ENCODE peak calls at places on chromosome 21, in five cellular contexts. W is right lobe of liver, A is esophagus muscularis mucosa, K is uterus, G is H54. O is an unnamed sample.

GRCh38 chr21:25895565-25896205 is 160.9 kb downstream of the GABPA start:
- DNase-seq in K (no peak), W (no peak), A (no peak), G (no peak), O (peak; percentile 29)

GRCh38 chr21:39029086-39029772 is 154.0 kb downstream of the PSMG1 start:
- DNase-seq in A (no peak), K (no peak), W (no peak), G (no peak), O (no peak)

GRCh38 chr21:26961704-26962103 is 5.2 kb downstream of the ADAMTS5 start:
- DNase-seq in K (peak; percentile 23), G (no peak), W (no peak), A (no peak), O (no peak)

GRCh38 chr21:28100366-28100765 is 892.3 kb downstream of the LTN1 start:
- DNase-seq in K (no peak), A (no peak), W (no peak), G (no peak), O (no peak)

GRCh38 chr21:24941316-24942185 is 665.7 kb downstream of the MRPL39 start:
- DNase-seq in G (no peak), A (no peak), W (no peak), K (no peak), O (no peak)

GRCh38 chr21:29145354-29145782 is 14.9 kb downstream of the MAP3K7CL start:
- DNase-seq in K (no peak), W (no peak), G (peak; percentile 49), A (no peak), O (no peak)

GRCh38 chr21:29719561-29719960 is 220.2 kb downstream of the GRIK1 start:
- DNase-seq in W (no peak), K (no peak), G (no peak), A (no peak), O (no peak)

GRCh38 chr21:29151937-29152336 is 21.5 kb downstream of the MAP3K7CL start:
- DNase-seq in A (no peak), G (no peak), K (no peak), W (no peak), O (no peak)

GRCh38 chr21:31727181-31727580 is 4.7 kb downstream of the SCAF4 start:
- DNase-seq in W (no peak), A (no peak), K (no peak), G (no peak), O (no peak)

GRCh38 chr21:32387151-32387550 is 5.7 kb downstream of the URB1 start:
- DNase-seq in W (no peak), K (no peak), G (no peak), A (no peak), O (no peak)

GRCh38 chr21:40043423-40043822 is 176.2 kb downstream of the PCP4 start:
- DNase-seq in W (no peak), G (no peak), A (no peak), K (no peak), O (no peak)

GRCh38 chr21:35021546-35021945 is 27.6 kb downstream of the RUNX1 start:
- DNase-seq in G (no peak), K (no peak), W (no peak), A (no peak), O (no peak)

GRCh38 chr21:39184050-39184980 is 1.1 kb upstream of the PSMG1 start:
- DNase-seq in G (no peak), A (no peak), K (no peak), W (no peak), O (peak; percentile 56)

GRCh38 chr21:31604591-31605190 is 54.8 kb upstream of the SOD1 start:
- DNase-seq in K (peak; percentile 43), G (peak; percentile 64), A (no peak), W (peak; percentile 72), O (peak; percentile 82)

GRCh38 chr21:28767523-28767922 is 225.2 kb downstream of the LTN1 start:
- DNase-seq in A (no peak), W (no peak), G (no peak), K (no peak), O (no peak)

GRCh38 chr21:29300547-29301138 is 1.9 kb downstream of the BACH1 start:
- DNase-seq in A (no peak), G (no peak), W (no peak), K (no peak), O (no peak)

GRCh38 chr21:35475006-35475405 is 425.9 kb upstream of the RUNX1 start:
- DNase-seq in K (no peak), W (no peak), A (no peak), G (no peak), O (no peak)

GRCh38 chr21:18548249-18548648 is 144.7 kb upstream of the TMPRSS15 start:
- DNase-seq in G (no peak), K (no peak), W (no peak), A (no peak), O (no peak)

GRCh38 chr21:34020005-34020847 is 53.2 kb upstream of the MRPS6 start:
- DNase-seq in A (no peak), G (no peak), K (no peak), W (no peak), O (no peak)

GRCh38 chr21:21740207-21740606 is 742.0 kb downstream of the NCAM2 start:
- DNase-seq in K (no peak), W (no peak), A (no peak), G (no peak), O (no peak)

GRCh38 chr21:23817337-23817736 is 1789.9 kb downstream of the MRPL39 start:
- DNase-seq in G (no peak), W (no peak), A (no peak), K (no peak), O (no peak)

GRCh38 chr21:43921979-43922945 is 57.2 kb downstream of the AGPAT3 start:
- DNase-seq in G (no peak), K (no peak), A (no peak), W (peak; percentile 21), O (no peak)
- TF ChIP-seq POLR2A in G (no peak), K (no peak), A (no peak), W (no peak), O (no peak)

GRCh38 chr21:45404726-45405270 is at the start of gene COL18A1:
- DNase-seq in A (no peak), K (peak; percentile 73), W (peak; percentile 77), G (peak; percentile 90), O (peak; percentile 78)
- TF ChIP-seq POLR2A in A (no peak), K (no peak), W (no peak), G (peak; percentile 84), O (no peak)

GRCh38 chr21:41579692-41580091 is 71.7 kb upstream of the TMPRSS2 start:
- DNase-seq in W (no peak), A (no peak), K (no peak), G (no peak), O (no peak)
- TF ChIP-seq POLR2A in W (no peak), A (no peak), K (no peak), G (no peak), O (no peak)

DNA sequence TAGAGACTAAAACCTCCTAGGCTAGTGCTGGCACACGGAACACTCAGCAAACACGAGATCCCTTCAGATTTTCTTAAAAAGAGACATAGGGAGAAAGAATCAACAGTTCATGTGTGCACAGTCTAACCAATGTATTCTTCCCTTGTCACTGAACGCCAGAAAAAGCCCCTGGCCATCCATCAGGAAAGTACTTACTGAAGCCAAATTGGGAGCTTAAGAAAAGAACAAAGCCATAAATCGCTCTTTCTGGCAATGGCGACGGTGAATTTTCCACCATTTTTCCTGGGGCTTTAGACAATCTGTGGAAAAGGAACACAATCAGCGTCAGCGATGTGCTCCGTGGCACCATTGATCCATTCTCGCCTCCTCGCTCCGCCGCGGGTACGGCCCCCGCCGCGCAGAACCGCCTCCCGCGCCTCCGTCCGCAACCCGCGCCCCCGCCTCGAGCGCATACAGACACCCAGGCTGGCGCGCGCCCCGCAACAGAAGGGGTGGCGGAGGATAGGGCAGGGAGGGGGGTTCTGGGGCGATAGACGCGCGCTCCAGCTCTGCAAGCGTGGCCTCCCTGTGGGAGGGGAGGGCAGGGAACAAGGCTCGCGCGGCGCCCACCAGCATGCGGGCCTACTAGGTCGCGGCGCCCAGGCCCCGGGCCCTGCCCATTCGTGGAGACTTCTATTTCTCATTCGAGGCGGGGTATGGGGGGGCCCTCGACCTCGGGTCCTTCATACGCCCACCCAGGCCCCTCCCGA is 458 bp downstream of the PIGP start:
- DNase-seq in W (peak; percentile 70), K (peak; percentile 84), G (peak; percentile 65), A (peak; percentile 96), O (peak; percentile 93)
- TF ChIP-seq POLR2A in W (no peak), K (peak; percentile 8), G (peak; percentile 85), A (no peak), O (no peak)

GRCh38 chr21:46098303-46099141 is 610 bp downstream of the COL6A2 start:
- DNase-seq in G (no peak), K (peak; percentile 56), W (peak; percentile 27), A (peak; percentile 66), O (no peak)
- TF ChIP-seq POLR2A in G (no peak), K (no peak), W (no peak), A (no peak), O (no peak)

DNA sequence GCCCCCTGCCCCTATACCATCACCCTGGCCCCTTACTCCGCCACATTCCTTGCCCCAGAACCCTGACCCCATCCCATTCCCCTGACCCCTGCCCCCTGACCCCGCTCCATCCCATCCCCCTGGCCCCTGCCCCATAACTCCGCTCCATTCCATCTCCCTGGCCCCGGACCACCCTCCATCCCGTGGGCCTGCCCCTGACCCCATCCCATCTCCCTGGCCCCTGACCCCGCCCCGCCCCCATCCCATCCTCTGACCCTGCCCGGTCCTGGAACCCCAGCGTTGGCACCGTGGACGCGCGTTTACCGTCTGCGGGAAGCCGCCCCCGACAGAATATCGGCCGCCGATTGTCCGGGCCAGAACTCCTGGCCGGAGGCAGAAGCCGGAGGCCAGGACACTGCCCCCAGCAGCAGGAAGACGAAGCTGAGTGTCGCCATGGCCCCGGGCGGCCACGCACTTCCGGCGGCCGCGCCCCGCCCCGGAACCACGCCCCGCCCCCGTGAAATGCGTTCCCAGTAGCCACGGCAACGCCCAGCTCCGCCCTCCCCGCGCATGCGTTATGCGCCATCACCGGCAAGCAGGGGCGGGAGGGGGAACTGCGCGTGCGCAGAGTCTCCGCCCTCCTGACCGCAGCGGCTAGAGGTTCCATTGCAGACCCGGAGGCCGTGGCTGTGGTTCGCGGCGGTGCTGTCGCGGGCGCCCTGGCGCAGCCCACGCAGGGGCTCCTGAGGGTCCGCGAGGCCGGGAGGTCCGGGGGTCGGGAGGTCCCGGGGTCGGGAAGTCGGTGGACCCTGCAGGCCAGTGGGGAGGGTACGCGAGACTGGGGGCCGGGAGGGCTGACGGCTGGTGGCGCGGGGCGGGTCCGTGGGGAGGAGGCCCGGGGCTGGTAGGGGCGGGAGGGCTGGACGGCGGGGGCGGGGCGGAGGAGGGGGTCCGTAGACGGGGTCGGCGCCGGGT is at the start of gene POFUT2:
- DNase-seq in K (peak; percentile 98), A (peak; percentile 98), W (peak; percentile 98), G (peak; percentile 99), O (peak; percentile 96)
- TF ChIP-seq POLR2A in K (peak; percentile 76), A (no peak), W (peak; percentile 87), G (peak; percentile 92), O (peak; percentile 47)

GRCh38 chr21:15729674-15730483 is at the start of gene USP25:
- DNase-seq in A (peak; percentile 97), G (peak; percentile 87), W (peak; percentile 96), K (peak; percentile 91), O (peak; percentile 91)
- TF ChIP-seq POLR2A in A (no peak), G (peak; percentile 99), W (peak; percentile 94), K (peak; percentile 81), O (peak; percentile 78)

O was measured in erythroblast.